ENCODE peak calls at places on chromosomes 16 and 17, in four cellular contexts. One of them, this sample, is unnamed.

GRCh38 chr17:55420776-55421178 is 858 bp downstream of the MMD start:
- DNase-seq in astrocyte of the spinal cord: no peak
- DNase-seq in ascending aorta: no peak
- DNase-seq in thoracic aorta: no peak
- DNase-seq in this sample: no peak

GRCh38 chr17:56173026-56173425 is 19.8 kb downstream of the ANKFN1 start:
- DNase-seq in astrocyte of the spinal cord: no peak
- DNase-seq in ascending aorta: no peak
- DNase-seq in thoracic aorta: no peak
- DNase-seq in this sample: no peak

GRCh38 chr17:5618511-5618910 is 34.2 kb upstream of the NLRP1 start:
- DNase-seq in astrocyte of the spinal cord: no peak
- DNase-seq in thoracic aorta: no peak
- DNase-seq in ascending aorta: no peak
- DNase-seq in this sample: no peak

GRCh38 chr17:69763503-69763902 is 311.5 kb upstream of the KCNJ16 start:
- DNase-seq in astrocyte of the spinal cord: peak
- DNase-seq in ascending aorta: no peak
- DNase-seq in thoracic aorta: no peak
- DNase-seq in this sample: peak

GRCh38 chr16:85687651-85688471 is 893 bp downstream of the GINS2 start:
- DNase-seq in thoracic aorta: no peak
- DNase-seq in astrocyte of the spinal cord: no peak
- DNase-seq in ascending aorta: no peak
- DNase-seq in this sample: no peak

GRCh38 chr16:66375451-66375850 is 9.0 kb downstream of the CDH5 start:
- DNase-seq in thoracic aorta: no peak
- DNase-seq in astrocyte of the spinal cord: no peak
- DNase-seq in ascending aorta: no peak
- DNase-seq in this sample: no peak

GRCh38 chr17:3961564-3962047 is 2.6 kb downstream of the ATP2A3 start:
- DNase-seq in thoracic aorta: no peak
- DNase-seq in ascending aorta: no peak
- DNase-seq in astrocyte of the spinal cord: no peak
- DNase-seq in this sample: no peak

GRCh38 chr17:79923974-79924638 is 84.9 kb upstream of the CBX4 start:
- DNase-seq in thoracic aorta: no peak
- DNase-seq in astrocyte of the spinal cord: no peak
- DNase-seq in ascending aorta: no peak
- DNase-seq in this sample: no peak

GRCh38 chr17:28343491-28343932 is 8.0 kb downstream of the TNFAIP1 start:
- DNase-seq in ascending aorta: no peak
- DNase-seq in thoracic aorta: no peak
- DNase-seq in astrocyte of the spinal cord: no peak
- DNase-seq in this sample: peak

GRCh38 chr17:13765701-13766100 is 164.0 kb upstream of the HS3ST3A1 start:
- DNase-seq in thoracic aorta: no peak
- DNase-seq in astrocyte of the spinal cord: no peak
- DNase-seq in ascending aorta: no peak
- DNase-seq in this sample: peak

GRCh38 chr17:15947976-15948752 is 3.2 kb downstream of the ADORA2B start:
- DNase-seq in thoracic aorta: no peak
- DNase-seq in astrocyte of the spinal cord: no peak
- DNase-seq in ascending aorta: no peak
- DNase-seq in this sample: peak

GRCh38 chr17:60158751-60159478 is 9.1 kb downstream of the CA4 start:
- DNase-seq in ascending aorta: no peak
- DNase-seq in astrocyte of the spinal cord: no peak
- DNase-seq in thoracic aorta: no peak
- DNase-seq in this sample: no peak

GRCh38 chr17:69213059-69213813 is 15.4 kb downstream of the ABCA10 start:
- DNase-seq in astrocyte of the spinal cord: no peak
- DNase-seq in ascending aorta: no peak
- DNase-seq in thoracic aorta: no peak
- DNase-seq in this sample: peak

GRCh38 chr16:83779881-83780280 is 27.9 kb upstream of the HSBP1 start:
- DNase-seq in astrocyte of the spinal cord: peak
- DNase-seq in thoracic aorta: no peak
- DNase-seq in ascending aorta: no peak
- DNase-seq in this sample: no peak

GRCh38 chr16:17340804-17341203 is 130.0 kb downstream of the XYLT1 start:
- DNase-seq in astrocyte of the spinal cord: no peak
- DNase-seq in thoracic aorta: no peak
- DNase-seq in ascending aorta: no peak
- DNase-seq in this sample: no peak

GRCh38 chr16:63981639-63982038 is 1140.2 kb downstream of the CDH11 start:
- DNase-seq in ascending aorta: no peak
- DNase-seq in astrocyte of the spinal cord: no peak
- DNase-seq in thoracic aorta: no peak
- DNase-seq in this sample: no peak

GRCh38 chr17:50541916-50542688 is 4.9 kb upstream of the SPATA20 start:
- DNase-seq in ascending aorta: peak
- DNase-seq in thoracic aorta: no peak
- DNase-seq in astrocyte of the spinal cord: peak
- DNase-seq in this sample: peak
- TF ChIP-seq CTCF in ascending aorta: peak
- TF ChIP-seq CTCF in thoracic aorta: no peak
- TF ChIP-seq CTCF in astrocyte of the spinal cord: peak
- TF ChIP-seq CTCF in this sample: no peak

GRCh38 chr17:7740481-7741001 is 23.0 kb downstream of the DNAH2 start:
- DNase-seq in thoracic aorta: no peak
- DNase-seq in ascending aorta: no peak
- DNase-seq in astrocyte of the spinal cord: no peak
- DNase-seq in this sample: no peak
- H3K4me3 ChIP-seq in thoracic aorta: no peak
- H3K4me3 ChIP-seq in ascending aorta: no peak
- H3K4me3 ChIP-seq in astrocyte of the spinal cord: no peak
- H3K4me3 ChIP-seq in this sample: no peak

GRCh38 chr16:82016268-82016667 is 5.0 kb upstream of the SDR42E1 start:
- DNase-seq in thoracic aorta: no peak
- DNase-seq in astrocyte of the spinal cord: peak
- DNase-seq in ascending aorta: no peak
- DNase-seq in this sample: peak
- TF ChIP-seq CTCF in thoracic aorta: no peak
- TF ChIP-seq CTCF in astrocyte of the spinal cord: peak
- TF ChIP-seq CTCF in ascending aorta: no peak
- TF ChIP-seq CTCF in this sample: peak

GRCh38 chr16:3059723-3060242 is 5.7 kb upstream of the IL32 start:
- DNase-seq in thoracic aorta: no peak
- DNase-seq in astrocyte of the spinal cord: no peak
- DNase-seq in ascending aorta: no peak
- DNase-seq in this sample: no peak

GRCh38 chr16:3056336-3057180 is 8.9 kb upstream of the IL32 start:
- DNase-seq in ascending aorta: no peak
- DNase-seq in thoracic aorta: no peak
- DNase-seq in astrocyte of the spinal cord: no peak
- DNase-seq in this sample: no peak

GRCh38 chr16:3059041-3059722 is 6.3 kb upstream of the IL32 start:
- DNase-seq in ascending aorta: peak
- DNase-seq in astrocyte of the spinal cord: peak
- DNase-seq in thoracic aorta: peak
- DNase-seq in this sample: peak

GRCh38 chr16:3058173-3059030 is 7.0 kb upstream of the IL32 start:
- DNase-seq in thoracic aorta: no peak
- DNase-seq in astrocyte of the spinal cord: peak
- DNase-seq in ascending aorta: no peak
- DNase-seq in this sample: peak

DNA sequence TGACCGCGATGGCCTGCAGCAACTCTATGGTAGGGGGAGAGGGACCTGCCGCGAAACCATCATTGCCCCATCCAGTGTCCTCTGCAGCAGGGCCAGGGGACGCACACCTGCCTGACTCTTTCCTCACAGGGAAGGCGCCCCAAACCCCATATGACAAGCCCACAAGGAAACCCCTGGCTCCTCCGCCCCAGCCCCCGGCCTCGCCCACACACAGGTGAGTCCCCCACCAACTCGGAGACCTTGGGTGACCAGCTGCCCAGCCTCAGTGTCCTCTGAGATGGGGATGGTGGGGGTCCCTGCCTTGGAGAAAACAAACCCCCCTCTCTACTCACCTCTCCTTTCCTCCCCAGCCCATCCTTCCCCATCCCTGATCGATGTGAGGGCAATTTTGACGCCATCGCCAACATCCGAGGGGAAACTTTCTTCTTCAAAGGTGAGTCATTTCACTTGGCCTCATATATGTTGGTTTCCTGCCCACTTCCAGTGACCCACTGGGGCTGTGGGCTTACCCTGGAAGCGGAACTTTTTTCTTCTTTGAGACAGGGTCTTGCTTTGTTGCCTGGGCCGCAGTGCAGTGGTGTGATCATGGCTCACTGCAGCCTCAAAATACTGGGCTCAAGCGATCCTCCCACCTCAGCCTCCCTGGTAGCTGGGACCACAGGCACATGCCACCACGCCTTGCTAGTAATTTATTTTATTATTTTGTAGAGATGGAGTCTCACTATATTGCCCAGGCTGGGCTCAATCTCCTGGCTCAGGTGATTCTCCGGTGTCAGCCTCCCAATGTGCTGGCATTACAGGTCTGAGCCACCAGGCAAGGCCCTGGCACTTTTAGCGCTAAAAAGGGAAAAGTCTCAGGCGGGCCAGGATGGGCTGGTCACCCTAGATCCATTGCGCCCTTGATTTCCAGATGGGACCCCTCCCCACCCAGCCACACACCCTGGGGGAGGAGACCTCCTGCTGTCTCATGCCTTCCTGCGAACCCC is 8.0 kb upstream of the IL32 start:
- DNase-seq in astrocyte of the spinal cord: no peak
- DNase-seq in thoracic aorta: no peak
- DNase-seq in ascending aorta: no peak
- DNase-seq in this sample: no peak
- H3K4me3 ChIP-seq in astrocyte of the spinal cord: no peak
- H3K4me3 ChIP-seq in thoracic aorta: peak
- H3K4me3 ChIP-seq in ascending aorta: no peak
- H3K4me3 ChIP-seq in this sample: no peak

GRCh38 chr17:74386397-74386796 is 19.1 kb downstream of the GPR142 start:
- DNase-seq in astrocyte of the spinal cord: no peak
- DNase-seq in ascending aorta: no peak
- DNase-seq in thoracic aorta: no peak
- DNase-seq in this sample: no peak

GRCh38 chr17:74385201-74385600 is 17.9 kb downstream of the GPR142 start:
- DNase-seq in ascending aorta: no peak
- DNase-seq in astrocyte of the spinal cord: no peak
- DNase-seq in thoracic aorta: no peak
- DNase-seq in this sample: no peak

GRCh38 chr17:74389094-74389753 is 21.9 kb downstream of the GPR142 start:
- DNase-seq in ascending aorta: no peak
- DNase-seq in thoracic aorta: no peak
- DNase-seq in astrocyte of the spinal cord: no peak
- DNase-seq in this sample: no peak

GRCh38 chr17:74389937-74390679 is 22.8 kb downstream of the GPR142 start:
- DNase-seq in ascending aorta: no peak
- DNase-seq in astrocyte of the spinal cord: no peak
- DNase-seq in thoracic aorta: no peak
- DNase-seq in this sample: no peak

GRCh38 chr17:74387365-74388218 is 20.3 kb downstream of the GPR142 start:
- DNase-seq in ascending aorta: no peak
- DNase-seq in thoracic aorta: no peak
- DNase-seq in astrocyte of the spinal cord: no peak
- DNase-seq in this sample: no peak
- TF ChIP-seq CTCF in ascending aorta: no peak
- TF ChIP-seq CTCF in thoracic aorta: no peak
- TF ChIP-seq CTCF in astrocyte of the spinal cord: no peak
- TF ChIP-seq CTCF in this sample: no peak

GRCh38 chr17:81902653-81903414 is 796 bp downstream of the NPB start:
- DNase-seq in thoracic aorta: no peak
- DNase-seq in ascending aorta: no peak
- DNase-seq in astrocyte of the spinal cord: no peak
- DNase-seq in this sample: no peak

GRCh38 chr17:81900181-81900820 is 1.7 kb upstream of the NPB start:
- DNase-seq in astrocyte of the spinal cord: no peak
- DNase-seq in thoracic aorta: no peak
- DNase-seq in ascending aorta: no peak
- DNase-seq in this sample: peak

GRCh38 chr17:81901167-81902022 is 643 bp upstream of the NPB start:
- DNase-seq in astrocyte of the spinal cord: no peak
- DNase-seq in ascending aorta: no peak
- DNase-seq in thoracic aorta: no peak
- DNase-seq in this sample: no peak

GRCh38 chr17:81903415-81903831 is 1.4 kb downstream of the NPB start:
- DNase-seq in ascending aorta: no peak
- DNase-seq in thoracic aorta: no peak
- DNase-seq in astrocyte of the spinal cord: no peak
- DNase-seq in this sample: no peak

DNA sequence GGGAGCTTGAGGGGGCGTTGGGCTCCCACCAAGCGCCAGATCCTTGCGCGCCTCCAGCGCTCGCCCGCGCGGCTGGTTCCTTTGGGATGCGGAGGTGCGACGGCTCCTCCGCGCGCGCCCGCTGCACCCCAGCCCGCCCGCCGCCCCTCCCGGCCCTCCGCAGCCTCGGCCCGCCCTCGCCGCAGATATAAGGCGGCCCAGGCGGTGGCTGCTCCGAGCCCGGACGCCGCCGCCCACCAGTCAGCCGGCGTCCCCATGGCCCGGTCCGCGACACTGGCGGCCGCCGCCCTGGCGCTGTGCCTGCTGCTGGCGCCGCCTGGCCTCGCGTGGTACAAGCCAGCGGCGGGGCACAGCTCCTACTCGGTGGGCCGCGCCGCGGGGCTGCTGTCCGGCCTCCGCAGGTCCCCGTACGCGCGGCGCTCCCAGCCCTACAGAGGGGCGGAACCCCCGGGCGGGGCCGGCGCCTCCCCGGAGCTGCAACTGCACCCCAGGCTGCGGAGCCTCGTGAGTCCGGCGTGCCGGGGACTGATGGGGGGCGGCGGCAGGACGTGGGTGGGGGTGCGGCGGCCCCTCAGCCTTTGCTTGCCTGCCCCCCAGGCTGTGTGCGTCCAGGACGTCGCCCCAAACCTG is at the start of gene NPB:
- DNase-seq in ascending aorta: no peak
- DNase-seq in astrocyte of the spinal cord: no peak
- DNase-seq in thoracic aorta: no peak
- DNase-seq in this sample: no peak
- H3K4me3 ChIP-seq in ascending aorta: peak
- H3K4me3 ChIP-seq in astrocyte of the spinal cord: peak
- H3K4me3 ChIP-seq in thoracic aorta: peak
- H3K4me3 ChIP-seq in this sample: no peak